ENCODE peak calls at places on chromosomes 12 and 14, in seven cellular contexts. W, G, V, E, H, X and B are unnamed samples.

GRCh38 chr12:6891637-6892036 is 13.0 kb upstream of the LRRC23 start:
- DNase-seq in H (no peak), X (no peak), W (no peak), V (no peak), E (no peak), G (no peak), B (no peak)

GRCh38 chr12:34401659-34402227 is 379.4 kb downstream of the ALG10 start:
- DNase-seq in V (no peak), X (no peak), W (peak), G (no peak), H (peak), E (no peak), B (peak)

GRCh38 chr14:72704507-72704906 is 189.4 kb downstream of the DPF3 start:
- DNase-seq in V (no peak), G (no peak), X (peak), H (no peak), W (no peak), E (no peak), B (no peak)

GRCh38 chr12:102513272-102513671 is 32.9 kb upstream of the IGF1 start:
- DNase-seq in V (no peak), W (no peak), X (no peak), H (no peak), E (no peak), G (no peak), B (no peak)

GRCh38 chr12:27331299-27331926 is 1.2 kb upstream of the BMAL2 start:
- DNase-seq in X (peak), E (no peak), H (no peak), V (no peak), G (peak), W (no peak), B (no peak)

GRCh38 chr12:96408993-96409392 is 8.8 kb upstream of the CDK17 start:
- DNase-seq in W (no peak), H (no peak), V (no peak), X (no peak), G (no peak), E (no peak), B (no peak)

GRCh38 chr14:92844220-92844619 is 50.1 kb downstream of the GOLGA5 start:
- DNase-seq in G (no peak), H (no peak), V (no peak), W (no peak), E (no peak), X (peak), B (no peak)

GRCh38 chr12:122106891-122107660 is 28.5 kb downstream of the MLXIP start:
- DNase-seq in X (peak), G (peak), E (no peak), V (no peak), W (no peak), H (peak), B (peak)

GRCh38 chr12:96766232-96766631 is 140.8 kb upstream of the NEDD1 start:
- DNase-seq in V (no peak), G (peak), X (peak), H (no peak), E (no peak), W (no peak), B (no peak)

GRCh38 chr14:66117600-66117999 is 368.6 kb upstream of the CCDC196 start:
- DNase-seq in V (no peak), X (peak), W (no peak), E (no peak), H (no peak), G (peak), B (no peak)

GRCh38 chr14:69376439-69376838 is 21.7 kb downstream of the ERH start:
- DNase-seq in G (peak), W (no peak), H (no peak), E (peak), X (peak), V (no peak), B (no peak)

GRCh38 chr14:74083161-74083560 is 1.1 kb downstream of the ALDH6A1 start:
- DNase-seq in X (peak), W (no peak), G (no peak), E (no peak), H (no peak), V (no peak), B (no peak)

GRCh38 chr14:65335548-65335947 is 77.0 kb upstream of the FUT8 start:
- DNase-seq in V (no peak), H (peak), E (no peak), W (no peak), G (no peak), X (no peak), B (peak)

GRCh38 chr12:49274396-49275069 is 9.7 kb downstream of the TUBA1C start:
- DNase-seq in V (no peak), X (no peak), H (no peak), G (peak), E (no peak), W (no peak), B (no peak)